ENCODE peak calls at places on chromosomes 2 and 18, in eight cellular contexts. O, Y, W, U, E, B, M and Z are unnamed samples.

GRCh38 chr2:103615706-103616105 is 853.9 kb downstream of the TMEM182 start:
- DNase-seq in O (no peak), M (no peak), U (no peak), B (no peak), E (no peak), W (no peak), Y (no peak), Z (no peak)

GRCh38 chr2:47429795-47430194 is 26.8 kb downstream of the MSH2 start:
- DNase-seq in E (no peak), O (no peak), U (peak; percentile 58), W (no peak), B (no peak), Y (no peak), M (no peak), Z (no peak)

GRCh38 chr2:29663266-29663665 is 258.1 kb downstream of the ALK start:
- DNase-seq in B (no peak), M (no peak), U (peak; percentile 79), E (no peak), W (no peak), O (no peak), Y (no peak), Z (no peak)

GRCh38 chr2:45168731-45169338 is 159.6 kb upstream of the SIX2 start:
- DNase-seq in W (no peak), M (peak; percentile 77), Y (no peak), B (no peak), E (peak; percentile 47), O (no peak), U (no peak), Z (no peak)

GRCh38 chr2:63661076-63661475 is 72.3 kb downstream of the MDH1 start:
- DNase-seq in W (no peak), U (peak; percentile 87), Y (peak; percentile 62), B (no peak), E (no peak), O (no peak), M (no peak), Z (no peak)

GRCh38 chr2:187875836-187876235 is 321.6 kb upstream of the TFPI start:
- DNase-seq in O (no peak), M (no peak), U (no peak), E (no peak), W (no peak), B (no peak), Y (no peak), Z (no peak)

GRCh38 chr2:40721595-40721994 is 269.7 kb upstream of the SLC8A1 start:
- DNase-seq in E (no peak), U (no peak), Y (no peak), W (no peak), O (no peak), B (no peak), M (no peak), Z (no peak)

GRCh38 chr2:176582990-176583481 is 313.8 kb downstream of the MTX2 start:
- DNase-seq in E (no peak), U (peak; percentile 96), B (peak; percentile 65), W (no peak), Y (peak; percentile 74), O (peak; percentile 42), M (no peak), Z (no peak)

GRCh38 chr18:47149457-47150028 is 757 bp downstream of the HDHD2 start:
- DNase-seq in E (no peak), W (peak; percentile 15), O (no peak), Y (no peak), B (no peak), U (no peak), M (peak; percentile 36), Z (no peak)

GRCh38 chr2:237980087-237980486 is 13.3 kb downstream of the UBE2F start:
- DNase-seq in M (no peak), O (no peak), Y (no peak), B (no peak), W (no peak), E (no peak), U (no peak), Z (no peak)

GRCh38 chr2:168243061-168243460 is 4.3 kb downstream of the STK39 start:
- DNase-seq in Y (no peak), M (no peak), W (no peak), B (no peak), U (no peak), E (no peak), O (no peak), Z (no peak)

GRCh38 chr18:77123313-77124231 is 9.0 kb downstream of the MBP start:
- DNase-seq in U (no peak), E (no peak), W (peak; percentile 46), B (no peak), Y (no peak), O (no peak), M (peak; percentile 54), Z (no peak)

GRCh38 chr2:121650554-121650930 is 1.3 kb upstream of the CLASP1 start:
- DNase-seq in U (peak; percentile 47), Y (no peak), E (peak; percentile 61), B (no peak), W (no peak), M (peak; percentile 26), O (no peak), Z (no peak)

GRCh38 chr2:174673876-174674275 is 76.3 kb upstream of the WIPF1 start:
- DNase-seq in B (no peak), O (no peak), M (no peak), W (no peak), E (no peak), U (peak; percentile 41), Y (no peak), Z (no peak)

GRCh38 chr2:9160732-9161131 is 45.9 kb upstream of the ASAP2 start:
- DNase-seq in U (no peak), B (no peak), O (no peak), Y (no peak), M (peak; percentile 76), E (no peak), W (no peak), Z (no peak)

GRCh38 chr2:26251893-26252292 is 7.2 kb downstream of the HADHB start:
- DNase-seq in O (no peak), Y (no peak), M (no peak), B (no peak), U (peak; percentile 45), E (no peak), W (no peak), Z (peak; percentile 67)

GRCh38 chr2:82139979-82140611 is 1835.5 kb upstream of the LRRTM1 start:
- DNase-seq in B (no peak), E (no peak), W (no peak), M (no peak), U (no peak), Y (no peak), O (no peak), Z (no peak)

GRCh38 chr2:158772306-158773078 is 22.6 kb upstream of the DAPL1 start:
- DNase-seq in U (no peak), Y (no peak), O (no peak), B (no peak), M (no peak), W (no peak), E (no peak), Z (no peak)

GRCh38 chr2:112793449-112793978 is 9.2 kb upstream of the IL1A start:
- DNase-seq in O (no peak), E (no peak), M (no peak), B (no peak), U (peak; percentile 38), Y (no peak), W (no peak), Z (no peak)

DNA sequence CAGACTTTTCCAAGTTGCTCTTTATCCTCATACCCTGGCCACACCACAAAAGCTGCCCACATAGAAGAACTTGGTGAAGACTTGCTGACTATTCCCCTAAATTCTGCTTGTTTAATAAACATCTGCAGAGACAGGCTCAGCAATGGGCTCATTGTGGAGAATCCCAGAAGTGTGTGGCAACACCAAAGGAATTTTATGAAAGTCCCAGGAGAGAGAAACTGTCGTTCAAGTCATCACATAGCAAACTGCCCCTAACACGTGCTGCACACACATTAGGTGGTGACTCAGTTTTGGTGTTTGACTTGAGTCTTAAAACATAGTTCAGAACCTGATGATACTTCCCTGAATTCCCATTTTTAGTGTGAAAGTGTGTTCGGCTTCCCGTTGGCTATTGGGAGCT is 38.6 kb downstream of the CYP1B1 start:
- DNase-seq in B (no peak), M (no peak), Y (no peak), U (no peak), O (no peak), W (no peak), E (no peak), Z (no peak)
- H3K4me3 ChIP-seq in B (no peak overlapping the region), M (no peak overlapping the region), Y (no peak overlapping the region), U (no peak overlapping the region), O (no peak overlapping the region), W (no peak overlapping the region), E (no peak overlapping the region), Z (no peak overlapping the region)

DNA sequence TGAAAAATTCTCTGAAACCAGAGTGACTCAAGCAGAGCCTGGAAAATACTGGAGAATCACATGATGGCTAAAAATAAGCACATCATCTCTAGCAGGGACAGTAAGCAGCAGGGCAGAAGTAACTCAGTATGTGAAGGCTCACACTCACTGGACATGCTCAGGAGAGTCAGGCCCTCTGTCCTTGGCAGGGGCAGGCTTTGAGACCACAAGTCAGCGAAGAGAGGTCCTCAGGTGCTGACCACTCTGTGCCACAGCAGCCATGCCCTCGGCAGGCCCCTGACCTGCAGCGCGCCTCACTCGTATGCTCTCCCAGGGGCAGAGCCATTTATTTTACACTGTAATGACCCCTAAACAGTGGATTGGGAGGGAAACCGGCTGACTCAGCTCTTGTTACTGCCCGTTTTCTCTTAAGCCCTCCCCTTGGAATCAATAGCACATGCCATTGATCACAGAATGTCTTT is 76.8 kb downstream of the MAPRE2 start:
- DNase-seq in O (no peak), U (peak; percentile 82), M (no peak), E (no peak), Y (peak; percentile 8), B (no peak), W (no peak), Z (no peak)
- H3K4me3 ChIP-seq in O (peak overlapping the region; percentile 13), U (peak overlapping the region; percentile 9), M (no peak overlapping the region), E (no peak overlapping the region), Y (peak overlapping the region; percentile 35), B (no peak overlapping the region), W (no peak overlapping the region), Z (no peak overlapping the region)

DNA sequence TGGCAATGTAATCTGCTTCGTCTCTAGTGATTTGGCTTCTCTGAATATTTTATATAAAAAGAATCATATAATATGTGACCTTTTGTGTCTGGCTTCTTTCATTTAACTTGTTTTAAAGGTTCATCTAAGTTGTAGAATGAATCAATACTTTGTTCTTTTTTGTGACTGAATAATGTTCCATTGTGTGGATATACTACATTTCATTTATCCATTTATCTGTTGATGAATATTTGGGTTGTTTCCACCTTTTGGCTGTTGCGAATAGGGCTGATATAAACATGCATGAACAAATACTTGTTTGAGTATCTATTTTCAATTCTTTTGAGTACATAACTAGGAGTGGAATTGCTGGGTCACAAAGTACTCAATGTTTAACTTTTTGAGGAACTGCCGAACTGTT is 63.8 kb upstream of the TNP1 start:
- DNase-seq in U (no peak), B (no peak), O (no peak), M (no peak), Y (no peak), E (no peak), W (no peak), Z (no peak)
- H3K4me3 ChIP-seq in U (no peak overlapping the region), B (no peak overlapping the region), O (no peak overlapping the region), M (no peak overlapping the region), Y (no peak overlapping the region), E (no peak overlapping the region), W (no peak overlapping the region), Z (no peak overlapping the region)

DNA sequence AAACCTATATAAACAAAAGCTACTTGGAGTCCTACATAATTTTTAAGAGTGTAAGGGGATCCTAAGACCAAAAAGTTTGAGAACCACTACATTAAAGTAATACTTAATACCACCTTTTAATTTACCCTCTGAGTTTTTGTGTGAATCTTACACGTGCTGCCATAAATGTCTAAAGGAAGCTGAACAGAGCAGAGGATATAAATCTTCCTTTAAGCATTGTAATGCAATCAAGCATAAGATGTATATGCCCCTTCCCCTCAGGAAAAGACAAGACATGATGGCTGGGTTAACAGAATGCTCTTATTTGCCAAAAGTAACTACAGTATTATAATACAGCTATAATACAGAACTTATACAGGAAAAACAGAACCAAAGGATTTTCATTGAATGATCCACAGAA is 2.9 kb downstream of the ESCO1 start:
- DNase-seq in B (no peak), U (no peak), Y (no peak), M (no peak), O (no peak), W (no peak), E (no peak), Z (no peak)
- H3K4me3 ChIP-seq in B (no peak overlapping the region), U (no peak overlapping the region), Y (no peak overlapping the region), M (no peak overlapping the region), O (no peak overlapping the region), W (no peak overlapping the region), E (no peak overlapping the region), Z (no peak overlapping the region)